ENCODE peak calls at places on chromosomes 12 and 14, in four cellular contexts. O is GM12878, Q is WTC11, H is K562. J is an unnamed sample.

GRCh38 chr14:21087294-21088091 is 11.0 kb downstream of the ZNF219 start:
- DNase-seq in O (no peak), H (no peak), Q (peak), J (no peak)

GRCh38 chr12:127170271-127171180 is 1096.4 kb upstream of the TMEM132C start:
- DNase-seq in H (no peak), Q (no peak), O (no peak), J (no peak)

GRCh38 chr12:98513379-98514318 is 1.7 kb upstream of the TMPO start:
- DNase-seq in H (no peak), O (no peak), Q (no peak), J (no peak)

GRCh38 chr14:37587438-37587837 is 7.6 kb downstream of the FOXA1 start:
- DNase-seq in O (no peak), H (no peak), Q (no peak), J (no peak)

GRCh38 chr14:23575086-23575485 is 3.5 kb downstream of the JPH4 start:
- DNase-seq in O (no peak), Q (no peak), H (no peak), J (peak)

GRCh38 chr14:57502581-57503254 is 9.1 kb upstream of the CCDC198 start:
- DNase-seq in H (no peak), Q (no peak), O (no peak), J (no peak)

GRCh38 chr12:47758584-47758833 is 171 bp downstream of the RAPGEF3 start:
- DNase-seq in O (no peak), Q (no peak), H (no peak), J (no peak)

GRCh38 chr14:98937021-98937420 is 335.0 kb downstream of the BCL11B start:
- DNase-seq in H (no peak), O (no peak), Q (no peak), J (no peak)

GRCh38 chr12:116397148-116397547 is 119.7 kb upstream of the MED13L start:
- DNase-seq in O (no peak), H (no peak), Q (no peak), J (no peak)

DNA sequence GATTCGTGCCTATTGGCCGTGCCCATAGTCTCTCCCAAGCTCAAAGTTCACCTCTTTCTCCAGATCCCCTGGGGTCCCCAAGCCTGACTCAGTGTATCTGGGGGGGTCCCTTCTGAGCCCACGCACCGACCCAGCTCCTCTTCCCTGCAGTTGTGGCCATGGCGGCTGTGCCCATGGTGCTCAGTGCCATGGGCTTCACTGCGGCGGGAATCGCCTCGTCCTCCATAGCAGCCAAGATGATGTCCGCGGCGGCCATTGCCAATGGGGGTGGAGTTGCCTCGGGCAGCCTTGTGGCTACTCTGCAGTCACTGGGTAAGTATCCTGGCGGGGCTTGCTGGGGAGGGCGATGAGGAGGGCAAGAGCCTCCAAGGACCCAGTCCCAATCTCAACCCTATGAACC is 5.1 kb downstream of the IFI27 start:
- DNase-seq in H (no peak), O (no peak), Q (no peak), J (no peak)
- TF ChIP-seq NR2C2 in H (no peak), O (no peak), Q (no peak), J (no peak)

DNA sequence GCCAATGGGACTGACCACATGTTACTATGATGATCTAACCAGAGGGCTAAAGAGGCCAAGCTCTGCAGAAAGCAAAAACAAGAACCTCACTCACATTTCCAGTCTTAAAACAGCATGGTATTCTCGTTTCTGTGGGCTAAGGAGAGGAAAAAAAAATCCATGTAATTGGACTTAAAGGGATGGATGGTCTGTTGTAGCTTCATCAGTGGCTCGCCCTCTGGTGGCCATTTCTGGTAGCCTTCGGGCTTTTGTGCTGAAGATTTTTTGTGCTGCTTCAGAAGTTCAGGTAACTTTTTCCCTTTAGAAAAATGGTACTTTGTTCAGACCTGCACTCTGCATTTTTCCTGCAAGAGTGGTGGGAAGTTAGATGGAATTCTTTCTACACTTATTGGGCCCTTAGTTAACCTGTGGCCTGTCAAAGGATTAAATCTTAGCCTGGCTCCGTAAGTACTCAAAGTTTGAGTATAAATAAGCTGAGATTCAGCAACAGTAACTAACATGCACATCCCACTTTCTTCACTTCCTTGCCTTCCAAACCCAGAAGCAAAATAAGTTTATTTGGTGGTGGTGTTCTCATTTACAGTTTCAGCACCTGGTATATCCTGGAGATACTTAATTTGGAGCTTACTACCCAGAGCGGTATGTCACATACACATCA is 22.3 kb downstream of the DCAF4 start:
- DNase-seq in Q (peak), O (peak), H (peak), J (peak)
- TF ChIP-seq NR2C2 in Q (no peak), O (no peak), H (no peak), J (no peak)

GRCh38 chr12:79388006-79388405 is 302.8 kb downstream of the PAWR start:
- DNase-seq in H (no peak), Q (no peak), O (no peak), J (no peak)
- TF ChIP-seq NR2C2 in H (no peak), Q (no peak), O (no peak), J (no peak)

DNA sequence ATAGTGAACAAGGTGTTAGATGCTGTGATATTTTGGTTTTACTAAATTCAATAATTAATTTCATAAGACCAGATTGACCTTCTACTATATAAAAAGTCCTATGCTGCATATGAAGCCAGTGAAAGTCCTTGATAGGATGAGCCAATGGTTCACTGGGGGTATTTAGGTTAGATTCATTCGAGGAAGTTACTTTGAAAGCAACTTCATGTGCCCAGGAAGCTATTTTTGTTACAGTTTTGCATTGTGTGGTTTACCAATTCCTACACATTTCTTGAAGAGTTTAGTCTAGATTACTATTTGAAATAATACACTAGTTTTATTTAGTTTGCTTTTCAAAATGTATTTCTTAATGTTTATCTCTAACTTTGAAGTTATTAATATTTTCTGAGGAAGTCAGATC is 58.5 kb upstream of the RMST start:
- DNase-seq in O (no peak), H (no peak), Q (no peak), J (no peak)
- TF ChIP-seq NR2C2 in O (no peak), H (no peak), Q (no peak), J (no peak)

GRCh38 chr14:76193696-76194095 is 42.0 kb downstream of the GPATCH2L start:
- DNase-seq in H (no peak), O (no peak), Q (no peak), J (no peak)

GRCh38 chr14:76201162-76201561 is 49.4 kb downstream of the GPATCH2L start:
- DNase-seq in O (no peak), Q (no peak), H (no peak), J (no peak)

GRCh38 chr14:76195003-76195402 is 43.3 kb downstream of the GPATCH2L start:
- DNase-seq in Q (no peak), H (no peak), O (no peak), J (no peak)

GRCh38 chr14:76194327-76194726 is 42.6 kb downstream of the GPATCH2L start:
- DNase-seq in H (no peak), O (peak), Q (no peak), J (no peak)

GRCh38 chr14:76196980-76197379 is 45.3 kb downstream of the GPATCH2L start:
- DNase-seq in Q (no peak), O (no peak), H (no peak), J (no peak)
- TF ChIP-seq NR2C2 in Q (no peak), O (no peak), H (no peak), J (no peak)

DNA sequence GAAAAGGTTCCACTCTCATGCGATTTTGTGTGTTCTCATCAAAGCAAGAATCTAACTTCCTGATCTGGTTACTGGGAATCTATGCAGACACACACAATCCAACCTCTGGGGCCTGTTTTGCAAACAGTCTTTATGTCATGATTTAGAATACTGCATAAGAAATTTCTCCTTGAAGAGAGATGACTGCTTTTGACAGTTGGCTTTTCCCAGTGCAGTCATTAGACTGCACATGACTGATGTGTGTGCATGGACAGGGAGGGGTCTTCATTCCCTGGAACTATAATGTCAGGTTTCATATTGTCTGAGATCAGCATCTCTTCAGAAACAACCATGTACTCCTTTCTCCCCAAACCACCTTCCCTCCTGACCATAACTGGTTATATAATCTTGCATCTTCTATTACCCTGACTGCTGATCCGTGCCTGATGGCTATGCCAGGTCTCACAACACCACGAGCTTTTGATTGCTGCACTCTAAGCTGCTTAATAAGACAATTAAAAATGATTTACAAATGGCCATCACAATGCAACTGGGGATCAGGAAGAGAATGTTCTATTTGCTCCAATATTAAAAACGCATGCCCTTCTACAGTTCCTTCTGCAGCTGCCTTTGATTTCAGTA is 995.4 kb downstream of the NRXN3 start:
- DNase-seq in O (no peak), H (no peak), Q (no peak), J (no peak)
- TF ChIP-seq NR2C2 in O (no peak), H (no peak), Q (no peak), J (no peak)

GRCh38 chr12:109783965-109784244 is 49.3 kb downstream of the TRPV4 start:
- DNase-seq in Q (no peak), O (no peak), H (no peak), J (no peak)
- TF ChIP-seq NR2C2 in Q (no peak), O (no peak), H (no peak), J (no peak)

DNA sequence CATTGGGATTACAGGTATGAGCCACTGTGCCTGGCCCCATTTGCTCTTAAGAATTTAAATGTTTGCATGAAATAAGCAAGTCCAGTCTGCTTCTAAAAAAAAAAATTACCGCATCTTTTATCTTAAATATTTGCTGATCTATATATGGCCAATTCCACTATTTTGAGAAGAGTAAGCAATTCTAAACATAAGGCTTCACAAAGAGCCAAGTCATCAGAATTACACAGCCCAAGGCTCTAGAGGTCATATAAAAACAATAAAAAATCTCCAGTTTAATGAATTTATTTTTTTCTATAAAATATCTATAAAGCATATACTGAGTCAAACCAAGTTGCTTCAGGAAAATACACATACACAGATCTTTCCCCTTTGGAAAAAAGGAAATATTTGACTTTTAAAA is 79.0 kb upstream of the CPNE8 start:
- DNase-seq in O (no peak), H (no peak), Q (no peak), J (no peak)
- TF ChIP-seq NR2C2 in O (no peak), H (no peak), Q (no peak), J (no peak)

J was measured in HepG2.